ENCODE peak calls at places on chromosomes 11 and 22, in ten cellular contexts. Y is ovary, Q is glutamatergic neuron, U is PC-3, K is astrocyte of the spinal cord, L is endodermal cell, O is AG09319, C is left ventricle myocardium inferior, W is B cell, A is neural crest cell. V is an unnamed sample.

GRCh38 chr11:13316528-13316961 is 39.0 kb downstream of the BMAL1 start:
- DNase-seq in Y (peak; percentile 63), O (peak; percentile 39), A (no peak), Q (no peak), W (no peak), L (no peak), C (no peak), U (peak; percentile 62), K (peak; percentile 67), V (no peak)

GRCh38 chr22:19687561-19688300 is 26.6 kb upstream of the SEPTIN5 start:
- DNase-seq in U (no peak), A (no peak), K (no peak), W (no peak), O (no peak), Q (no peak), C (no peak), Y (no peak), L (peak; percentile 36), V (no peak)

GRCh38 chr11:62881579-62882427 is 1.1 kb downstream of the SLC3A2 start:
- DNase-seq in C (peak; percentile 90), Y (peak; percentile 95), A (peak; percentile 76), W (peak; percentile 81), L (no peak), K (peak; percentile 99), O (peak; percentile 97), U (peak; percentile 98), Q (peak; percentile 90), V (peak; percentile 80)

GRCh38 chr11:69049490-69049867 is 747 bp downstream of the TPCN2 start:
- DNase-seq in U (no peak), K (no peak), C (no peak), Y (no peak), O (no peak), A (no peak), L (no peak), W (peak; percentile 49), Q (no peak), V (no peak)

GRCh38 chr11:5226732-5227327 is at the start of gene HBB:
- DNase-seq in O (no peak), C (no peak), U (no peak), Q (no peak), K (no peak), L (no peak), Y (no peak), A (no peak), W (no peak), V (no peak)

GRCh38 chr11:26248661-26249060 is 83.3 kb upstream of the ANO3 start:
- DNase-seq in L (no peak), O (no peak), C (no peak), A (no peak), Q (no peak), Y (no peak), U (no peak), W (no peak), K (no peak), V (no peak)

GRCh38 chr11:48024635-48025071 is 44.3 kb downstream of the PTPRJ start:
- DNase-seq in A (no peak), K (peak; percentile 39), Y (no peak), L (no peak), W (no peak), O (no peak), Q (no peak), U (no peak), C (no peak), V (no peak)

GRCh38 chr11:976431-977160 is 50.9 kb downstream of the AP2A2 start:
- DNase-seq in Q (no peak), Y (no peak), U (no peak), O (no peak), W (no peak), K (peak; percentile 63), C (no peak), A (no peak), L (no peak), V (no peak)

GRCh38 chr22:49613108-49613507 is 214.6 kb downstream of the BRD1 start:
- DNase-seq in K (no peak), U (no peak), L (no peak), Q (no peak), O (no peak), A (no peak), W (no peak), C (no peak), Y (no peak), V (no peak)

GRCh38 chr11:111081021-111081511 is 164.5 kb upstream of the POU2AF2 start:
- DNase-seq in C (no peak), O (peak; percentile 44), L (no peak), Q (no peak), W (no peak), U (no peak), A (no peak), K (peak; percentile 21), Y (no peak), V (no peak)

GRCh38 chr22:26743149-26743548 is 85.8 kb downstream of the MIAT start:
- DNase-seq in L (no peak), W (no peak), A (no peak), C (no peak), O (no peak), U (no peak), Q (no peak), K (no peak), Y (no peak), V (no peak)

GRCh38 chr11:65262381-65262680 is 569 bp downstream of the POLA2 start:
- DNase-seq in Q (no peak), K (peak; percentile 46), L (no peak), C (no peak), Y (no peak), O (no peak), A (no peak), W (no peak), U (peak; percentile 35), V (no peak)

GRCh38 chr11:43532046-43532445 is 148.5 kb upstream of the HSD17B12 start:
- DNase-seq in O (no peak), U (no peak), C (no peak), Q (no peak), A (no peak), W (no peak), Y (no peak), L (no peak), K (no peak), V (no peak)

GRCh38 chr11:134008593-134008992 is 51.8 kb upstream of the IGSF9B start:
- DNase-seq in O (no peak), Y (no peak), C (no peak), Q (no peak), A (no peak), L (peak; percentile 80), K (no peak), W (no peak), U (no peak), V (no peak)

GRCh38 chr22:46845281-46846153 is 83.1 kb downstream of the TBC1D22A start:
- DNase-seq in Y (peak; percentile 39), L (peak; percentile 39), C (no peak), Q (no peak), O (no peak), A (no peak), W (no peak), U (peak; percentile 38), K (peak; percentile 73), V (no peak)

GRCh38 chr11:91805293-91805692 is 419.3 kb upstream of the FAT3 start:
- DNase-seq in K (no peak), O (no peak), C (no peak), W (no peak), Y (no peak), Q (no peak), L (no peak), U (no peak), A (no peak), V (no peak)

GRCh38 chr22:39090426-39091064 is 6.5 kb upstream of the APOBEC3H start:
- DNase-seq in Q (no peak), U (peak; percentile 96), O (no peak), C (no peak), Y (no peak), W (peak; percentile 57), A (no peak), K (no peak), L (no peak), V (no peak)

GRCh38 chr22:35227248-35227647 is 30.0 kb upstream of the HMGXB4 start:
- DNase-seq in L (peak; percentile 79), Y (no peak), W (no peak), U (no peak), Q (no peak), O (no peak), A (no peak), C (no peak), K (no peak), V (no peak)

GRCh38 chr11:126127284-126127845 is 64.7 kb upstream of the CDON start:
- DNase-seq in W (no peak), U (no peak), L (peak; percentile 33), A (no peak), Y (no peak), K (no peak), O (no peak), C (no peak), Q (no peak), V (no peak)

GRCh38 chr11:1000357-1000982 is 36.0 kb downstream of the MUC6 start:
- DNase-seq in L (no peak), O (no peak), C (no peak), W (no peak), U (no peak), Y (no peak), Q (no peak), A (no peak), K (no peak), V (peak; percentile 45)

GRCh38 chr11:86672007-86672621 is at the start of gene ME3:
- DNase-seq in A (peak; percentile 38), C (peak; percentile 70), L (peak; percentile 86), U (peak; percentile 53), O (no peak), W (peak; percentile 12), K (peak; percentile 58), Q (peak; percentile 56), Y (peak; percentile 78), V (peak; percentile 60)

GRCh38 chr22:22936190-22936914 is 48.7 kb downstream of the IGLL5 start:
- DNase-seq in L (no peak), Q (no peak), C (no peak), Y (no peak), A (no peak), W (no peak), K (no peak), U (no peak), O (no peak), V (no peak)
- TF ChIP-seq CTCF in L (no peak), Q (no peak), C (no peak), Y (no peak), A (no peak), W (no peak), K (no peak), U (no peak), O (no peak), V (no peak)

GRCh38 chr11:8090756-8091155 is 9.7 kb downstream of the TUB start:
- DNase-seq in U (peak; percentile 30), O (no peak), Y (peak; percentile 61), A (peak; percentile 77), Q (peak; percentile 84), W (no peak), C (no peak), L (peak; percentile 94), K (no peak), V (peak; percentile 85)
- TF ChIP-seq CTCF in U (peak; percentile 71), O (peak; percentile 71), Y (peak; percentile 39), A (peak; percentile 71), Q (peak; percentile 81), W (peak; percentile 16), C (peak; percentile 69), L (peak; percentile 87), K (peak; percentile 79), V (peak; percentile 72)

GRCh38 chr11:15075162-15075526 is 1.8 kb downstream of the CALCB start:
- DNase-seq in L (no peak), K (no peak), A (no peak), C (no peak), O (no peak), Y (no peak), W (no peak), Q (no peak), U (no peak), V (no peak)
- TF ChIP-seq CTCF in L (no peak), K (no peak), A (no peak), C (peak; percentile 2), O (no peak), Y (no peak), W (no peak), Q (no peak), U (no peak), V (no peak)

GRCh38 chr11:131512228-131512627 is 141.8 kb downstream of the NTM start:
- DNase-seq in L (no peak), W (no peak), Q (no peak), U (no peak), K (no peak), O (no peak), A (no peak), Y (no peak), C (no peak), V (no peak)
- TF ChIP-seq CTCF in L (no peak), W (no peak), Q (peak; percentile 8), U (no peak), K (no peak), O (no peak), A (no peak), Y (no peak), C (no peak), V (no peak)

V was measured in nephron progenitor cell.